ENCODE peak calls at places on chromosomes 11 and 22, in four cellular contexts. U, R, P and J are unnamed samples. For H3K36me3 and H3K4me1, the result is how much of the 10 kb centered on the place peaks cover.

GRCh38 chr11:68806931-68807844 is 34.5 kb downstream of the CPT1A start:
- DNase-seq in U (no peak), R (no peak), P (no peak), J (no peak)

GRCh38 chr11:102172127-102172848 is 62.0 kb downstream of the YAP1 start:
- DNase-seq in U (no peak), R (no peak), P (no peak), J (no peak)

GRCh38 chr11:57210731-57211335 is 26.2 kb downstream of the APLNR start:
- DNase-seq in U (no peak), R (no peak), P (no peak), J (no peak)

GRCh38 chr22:42078469-42079318 is 806 bp upstream of the SMDT1 start:
- DNase-seq in U (no peak), R (no peak), P (no peak), J (peak)

GRCh38 chr11:82229346-82229745 is 504.3 kb downstream of the FAM181B start:
- DNase-seq in U (no peak), R (no peak), P (no peak), J (no peak)

GRCh38 chr22:49286236-49286760 is 541.4 kb downstream of the BRD1 start:
- DNase-seq in U (no peak), R (no peak), P (no peak), J (no peak)

GRCh38 chr11:27718853-27719574 is 18.8 kb upstream of the BDNF start:
- DNase-seq in U (no peak), R (no peak), P (no peak), J (no peak)

GRCh38 chr11:67483901-67484665 is 1.3 kb downstream of the AIP start:
- DNase-seq in U (no peak), R (no peak), P (no peak), J (no peak)

GRCh38 chr22:21686634-21687393 is 21.0 kb downstream of the PPIL2 start:
- DNase-seq in U (no peak), R (no peak), P (no peak), J (no peak)
- TF ChIP-seq POLR2A in U (no peak), R (no peak), P (no peak), J (no peak)

DNA sequence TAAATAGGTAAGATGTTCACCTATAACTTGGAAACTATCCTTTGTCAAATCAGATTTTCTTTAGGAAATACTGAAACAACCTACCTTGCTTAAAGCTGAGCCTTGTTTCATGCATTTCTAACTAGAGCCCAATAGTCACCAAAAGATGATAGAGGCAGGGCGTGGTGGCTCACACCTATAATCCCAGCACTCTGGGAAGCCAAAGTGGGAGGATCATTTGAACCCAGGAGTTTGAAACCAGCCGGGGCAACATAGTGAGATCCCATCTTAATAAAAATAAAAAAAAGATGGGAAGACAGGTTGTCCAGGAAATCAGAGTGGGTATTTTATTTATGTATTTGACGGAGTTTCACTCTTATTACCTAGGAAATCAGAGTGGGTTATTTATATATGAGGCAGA is 38.3 kb downstream of the DDX6 start:
- DNase-seq in U (no peak), R (no peak), P (no peak), J (no peak)
- H3K36me3 ChIP-seq in U (half or more), R (under half), P (half or more), J (under half)

DNA sequence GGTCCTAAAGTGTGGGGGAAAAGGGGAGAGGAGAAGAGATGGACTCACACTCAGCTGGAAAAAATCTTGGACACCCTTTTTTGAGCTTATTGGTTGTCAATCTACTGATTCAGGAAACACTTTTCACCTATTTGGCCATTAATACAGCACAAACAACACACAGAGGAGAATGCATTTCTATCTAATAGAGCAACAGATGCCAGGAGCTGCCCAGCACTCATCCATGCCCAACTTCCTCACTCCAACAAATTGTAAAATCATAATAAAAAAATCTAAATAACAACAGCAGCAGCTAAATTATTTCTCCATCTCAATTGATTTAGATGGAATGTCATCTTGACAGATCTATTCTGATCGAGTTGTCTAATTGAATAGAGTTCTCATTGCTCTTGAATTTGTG is 628.2 kb downstream of the OPCML start:
- DNase-seq in U (no peak), R (no peak), P (no peak), J (no peak)
- H3K4me1 ChIP-seq in U (under half), R (under half), P (under half), J (under half)

DNA sequence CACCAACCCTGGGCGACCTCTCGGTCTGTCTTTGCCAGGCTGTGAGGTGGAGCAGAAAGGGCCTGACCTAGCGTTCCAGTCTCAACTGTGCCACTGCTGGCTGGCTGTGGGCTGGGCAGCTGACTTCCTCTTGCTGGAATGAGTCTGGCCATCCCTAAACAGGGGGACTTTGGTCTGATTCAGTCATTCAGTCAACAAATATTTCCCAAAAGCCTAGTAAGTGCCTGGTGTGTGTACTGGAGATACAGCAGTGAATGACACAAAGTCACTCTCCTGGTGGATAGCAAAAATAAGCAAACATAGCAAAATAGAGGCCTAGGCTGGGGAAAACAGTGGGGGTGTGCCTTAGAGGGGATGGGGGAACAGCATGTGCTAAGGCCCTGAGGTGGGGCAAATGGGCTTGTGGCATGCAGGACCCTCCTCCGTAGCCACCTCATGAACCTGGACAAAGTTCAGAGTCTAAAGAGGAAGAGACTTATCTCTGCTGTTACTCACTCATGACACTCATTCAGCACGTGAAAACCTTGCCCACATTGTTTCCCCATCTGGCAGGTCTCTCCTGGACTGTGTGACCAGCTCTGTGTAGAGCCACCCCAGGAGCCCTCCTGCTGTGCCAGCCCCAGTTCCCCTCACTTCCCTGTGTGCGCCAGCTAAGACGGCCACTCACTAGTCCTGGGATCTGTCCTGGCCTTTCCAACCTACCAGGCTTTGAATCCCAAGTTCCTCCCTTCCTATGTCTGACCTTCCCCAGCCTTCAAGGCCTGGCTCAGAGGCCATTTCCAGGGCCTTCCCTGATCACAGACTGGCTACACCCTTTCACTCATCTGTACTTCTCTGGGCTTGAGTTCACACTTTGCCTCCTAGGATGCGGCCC is 4.7 kb downstream of the GUCD1 start:
- DNase-seq in U (no peak), R (no peak), P (no peak), J (no peak)
- TF ChIP-seq POLR2A in U (no peak), R (no peak), P (no peak), J (no peak)

GRCh38 chr22:38734203-38735100 is 21.3 kb downstream of the SUN2 start:
- DNase-seq in U (no peak), R (no peak), P (no peak), J (no peak)

GRCh38 chr22:38737302-38738060 is 18.3 kb downstream of the SUN2 start:
- DNase-seq in U (no peak), R (no peak), P (no peak), J (no peak)

GRCh38 chr22:38735126-38735464 is 20.7 kb downstream of the SUN2 start:
- DNase-seq in U (no peak), R (no peak), P (no peak), J (no peak)

GRCh38 chr22:38736257-38736570 is 19.6 kb downstream of the SUN2 start:
- DNase-seq in U (no peak), R (no peak), P (no peak), J (no peak)

GRCh38 chr22:38735465-38736256 is 20.1 kb downstream of the SUN2 start:
- DNase-seq in U (no peak), R (no peak), P (no peak), J (no peak)
- H3K36me3 ChIP-seq in U (under half), R (under half), P (half or more), J (under half)

DNA sequence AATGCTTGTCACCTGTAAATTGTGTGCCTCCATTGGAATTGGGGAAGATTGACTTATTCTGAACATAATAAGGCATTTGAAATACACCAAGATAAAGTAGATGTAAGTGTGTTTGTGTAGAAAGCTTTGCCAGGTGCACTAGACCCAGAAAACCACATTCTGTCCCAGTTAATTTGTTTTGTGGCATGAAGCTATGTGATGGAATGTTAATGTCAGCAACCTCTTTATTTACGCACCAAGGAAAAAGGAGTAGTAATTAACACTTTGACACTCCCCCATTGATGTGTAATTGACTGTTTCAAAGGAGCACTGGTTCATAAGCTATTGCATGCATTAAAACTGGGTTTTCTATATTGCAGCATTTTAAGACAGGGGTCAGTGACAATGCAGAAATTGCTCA is 14.3 kb downstream of the EIF3M start:
- DNase-seq in U (no peak), R (no peak), P (no peak), J (no peak)
- H3K4me1 ChIP-seq in U (under half), R (under half), P (under half), J (under half)

GRCh38 chr11:369336-370018 is at the start of gene B4GALNT4:
- DNase-seq in U (no peak), R (no peak), P (no peak), J (no peak)
- TF ChIP-seq POLR2A in U (no peak), R (no peak), P (no peak), J (no peak)

DNA sequence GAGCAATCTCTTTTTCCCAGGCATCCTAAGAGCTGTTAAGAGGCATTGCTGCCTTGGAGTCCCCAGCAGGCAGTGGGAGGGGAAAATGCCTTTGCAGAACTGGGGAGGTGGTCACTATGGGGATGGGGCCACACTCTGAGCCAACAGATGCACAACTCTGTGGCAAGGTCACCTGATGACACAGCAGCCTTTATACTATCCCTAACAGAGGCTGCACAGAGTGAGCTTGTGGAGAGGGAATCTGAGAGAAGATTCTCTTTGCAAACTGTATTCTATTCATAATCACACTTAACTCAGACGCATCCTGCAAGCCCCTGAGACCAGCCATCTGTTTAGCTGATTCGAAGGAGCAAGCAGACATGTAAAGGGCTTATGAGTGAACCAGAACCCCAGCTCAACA is 49.0 kb upstream of the TTC12 start:
- DNase-seq in U (no peak), R (no peak), P (no peak), J (no peak)
- H3K36me3 ChIP-seq in U (under half), R (under half), P (under half), J (under half)

GRCh38 chr11:116600930-116601329 is 171.9 kb downstream of the BUD13 start:
- DNase-seq in U (no peak), R (no peak), P (peak), J (no peak)

GRCh38 chr11:116598036-116598435 is 174.8 kb downstream of the BUD13 start:
- DNase-seq in U (no peak), R (no peak), P (peak), J (no peak)

GRCh38 chr11:116595305-116595880 is 177.4 kb downstream of the BUD13 start:
- DNase-seq in U (no peak), R (no peak), P (peak), J (no peak)

GRCh38 chr11:116596346-116597260 is 176.2 kb downstream of the BUD13 start:
- DNase-seq in U (no peak), R (no peak), P (peak), J (no peak)

GRCh38 chr11:116598556-116598955 is 174.2 kb downstream of the BUD13 start:
- DNase-seq in U (no peak), R (no peak), P (peak), J (no peak)
- H3K4me1 ChIP-seq in U (under half), R (under half), P (under half), J (under half)